ENCODE peak calls at places on chromosome 2, in nine cellular contexts. K is BJ, Z is breast epithelium, N is GM10248, Q is fibroblast of villous mesenchyme, W is cardiac muscle cell, F is NB4, M is pancreas, J is GM12865. I is an unnamed sample.

GRCh38 chr2:113700186-113700841 is 56.1 kb downstream of the SLC35F5 start:
- DNase-seq in N (peak; percentile 84), F (peak; percentile 92), M (no peak), Q (peak; percentile 71), W (peak; percentile 20), K (no peak), J (peak; percentile 90), Z (no peak), I (no peak)

GRCh38 chr2:217367464-217367863 is 507.6 kb upstream of the TNP1 start:
- DNase-seq in Q (no peak), Z (no peak), K (peak; percentile 51), F (no peak), M (no peak), W (no peak), J (no peak), N (no peak), I (no peak)

GRCh38 chr2:159010340-159010739 is 41.9 kb downstream of the TANC1 start:
- DNase-seq in W (no peak), M (no peak), N (no peak), K (no peak), F (no peak), J (no peak), Z (no peak), Q (peak; percentile 64), I (no peak)

GRCh38 chr2:12514631-12515437 is 201.9 kb upstream of the TRIB2 start:
- DNase-seq in Q (peak; percentile 62), K (no peak), F (peak; percentile 20), N (no peak), J (no peak), Z (no peak), W (peak; percentile 48), M (no peak), I (no peak)

GRCh38 chr2:29160184-29160583 is 45.0 kb downstream of the CLIP4 start:
- DNase-seq in Q (no peak), W (no peak), J (no peak), F (no peak), M (no peak), N (no peak), K (no peak), Z (no peak), I (no peak)

GRCh38 chr2:177585234-177585863 is 192.8 kb downstream of the AGPS start:
- DNase-seq in Q (no peak), Z (peak; percentile 73), K (no peak), W (no peak), N (no peak), M (peak; percentile 67), J (no peak), F (no peak), I (no peak)

GRCh38 chr2:56008661-56009411 is 85.3 kb upstream of the EFEMP1 start:
- DNase-seq in K (peak; percentile 54), M (peak; percentile 27), J (no peak), Z (peak; percentile 26), N (no peak), W (peak; percentile 45), Q (peak; percentile 65), F (no peak), I (peak; percentile 78)

GRCh38 chr2:98907966-98908905 is 27.8 kb downstream of the CRACDL start:
- DNase-seq in F (no peak), J (no peak), M (no peak), W (peak; percentile 29), K (no peak), Z (no peak), Q (no peak), N (no peak), I (no peak)

GRCh38 chr2:55707751-55708150 is 14.1 kb upstream of the PNPT1 start:
- DNase-seq in N (no peak), Q (no peak), Z (no peak), K (no peak), W (no peak), F (no peak), M (no peak), J (no peak), I (no peak)

GRCh38 chr2:51013870-51014526 is 17.9 kb downstream of the NRXN1 start:
- DNase-seq in M (no peak), F (no peak), N (no peak), Q (no peak), W (no peak), K (no peak), Z (no peak), J (no peak), I (no peak)

GRCh38 chr2:32450851-32451250 is 94.0 kb downstream of the BIRC6 start:
- DNase-seq in W (no peak), N (no peak), J (no peak), Q (no peak), M (no peak), Z (no peak), K (no peak), F (no peak), I (no peak)

GRCh38 chr2:43024515-43024962 is 201.9 kb downstream of the ZFP36L2 start:
- DNase-seq in M (peak; percentile 68), N (peak; percentile 59), Z (no peak), W (peak; percentile 76), K (no peak), J (peak; percentile 38), F (peak; percentile 66), Q (peak; percentile 67), I (no peak)

GRCh38 chr2:43082111-43082877 is 144.1 kb downstream of the ZFP36L2 start:
- DNase-seq in Z (no peak), F (peak; percentile 22), N (no peak), Q (peak; percentile 98), K (peak; percentile 70), M (no peak), J (no peak), W (peak; percentile 42), I (no peak)

GRCh38 chr2:233025706-233026105 is 6.8 kb upstream of the NEU2 start:
- DNase-seq in F (no peak), Q (no peak), Z (no peak), J (no peak), M (no peak), W (no peak), N (no peak), K (no peak), I (no peak)

DNA sequence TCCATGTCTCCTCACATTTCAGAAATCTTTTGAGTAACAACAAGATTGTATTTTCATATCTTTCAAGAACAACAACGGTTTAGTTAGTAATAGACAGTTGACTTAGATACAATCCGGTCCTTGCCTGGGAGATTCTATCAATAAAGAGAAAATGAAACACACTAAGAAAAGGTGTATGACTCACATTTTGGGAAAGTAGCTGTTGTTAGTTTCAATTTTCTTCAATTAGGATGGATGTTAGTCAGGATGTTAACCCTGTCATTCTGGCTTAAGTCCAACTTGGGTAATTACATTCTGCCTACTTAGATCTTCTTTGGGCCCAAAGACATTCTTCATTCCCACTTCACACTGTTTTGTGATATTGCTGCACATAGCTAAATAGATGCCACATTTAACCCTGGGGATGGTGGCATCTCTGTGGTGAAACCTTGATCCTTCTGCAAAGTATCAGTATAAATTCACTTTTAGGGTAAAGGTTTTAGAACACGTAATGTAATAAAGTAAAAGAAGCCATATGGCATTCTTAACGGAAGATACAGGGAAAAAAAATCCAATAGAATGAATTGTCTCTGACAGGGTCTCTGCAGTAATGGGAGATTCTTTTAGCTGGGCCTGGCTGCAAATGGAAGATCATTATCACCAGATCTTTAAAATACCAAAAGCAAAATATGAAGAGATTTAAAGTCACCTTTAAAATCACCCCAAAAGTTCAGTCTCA is 365.5 kb downstream of the FIGN start:
- DNase-seq in W (no peak), K (no peak), Q (no peak), M (no peak), J (no peak), F (no peak), N (no peak), Z (no peak), I (no peak)
- TF ChIP-seq CTCF in W (no peak), K (no peak), Q (no peak), M (no peak), J (no peak), F (no peak), N (no peak), Z (no peak), I (no peak)

DNA sequence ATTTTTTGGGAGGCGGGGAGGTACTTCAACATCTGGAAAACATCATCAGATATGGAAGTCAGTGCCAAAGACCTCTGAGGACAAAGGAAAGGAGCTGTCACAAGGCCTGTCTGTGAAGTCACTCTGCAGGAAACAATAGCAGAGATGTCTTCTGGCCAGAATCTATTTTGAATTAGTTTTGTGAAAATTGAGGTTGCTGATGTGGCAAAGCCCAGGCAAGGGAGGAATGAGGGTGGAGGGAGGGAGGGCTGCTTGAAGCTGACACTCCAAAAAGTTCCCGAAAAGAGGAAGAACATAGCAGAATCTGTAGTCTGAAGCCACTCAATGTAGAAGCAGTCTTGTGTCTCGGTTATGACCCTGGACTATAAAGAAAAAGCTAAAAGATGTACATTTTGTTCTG is 151.1 kb upstream of the LHCGR start:
- DNase-seq in Q (no peak), J (no peak), M (no peak), Z (no peak), K (no peak), N (no peak), F (no peak), W (no peak), I (no peak)
- TF ChIP-seq CTCF in Q (no peak), J (no peak), M (no peak), Z (no peak), K (no peak), N (no peak), F (no peak), W (no peak), I (no peak)

DNA sequence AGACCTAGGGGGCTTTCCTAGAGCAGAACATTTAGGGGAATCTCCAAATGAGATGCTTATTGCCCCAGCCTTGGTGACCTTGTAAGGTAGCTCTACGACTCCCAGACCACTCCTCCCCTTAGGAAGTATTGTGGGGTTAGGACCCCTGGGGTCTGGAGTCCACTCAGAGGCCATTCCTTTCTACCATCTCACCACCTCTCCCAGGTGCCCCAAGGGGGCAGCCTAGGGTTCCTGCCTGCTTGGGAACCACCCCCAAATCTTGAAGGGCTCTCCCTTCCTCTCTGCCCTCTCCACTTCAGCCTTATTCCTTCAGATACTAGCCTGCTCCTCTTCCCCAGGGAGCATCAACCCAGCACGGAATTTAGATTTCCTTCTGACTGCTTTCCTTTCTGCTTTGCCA is 17.5 kb upstream of the EXOC6B start:
- DNase-seq in K (no peak), N (no peak), J (no peak), Z (no peak), W (no peak), Q (no peak), M (no peak), F (no peak), I (no peak)
- TF ChIP-seq CTCF in K (no peak), N (no peak), J (no peak), Z (no peak), W (no peak), Q (no peak), M (no peak), F (no peak), I (no peak)

GRCh38 chr2:118945921-118946320 is 3.9 kb downstream of the MARCO start:
- DNase-seq in Z (no peak), N (no peak), Q (no peak), F (peak; percentile 65), W (no peak), K (no peak), J (no peak), M (no peak), I (no peak)
- TF ChIP-seq CTCF in Z (no peak), N (no peak), Q (no peak), F (no peak), W (no peak), K (no peak), J (no peak), M (no peak), I (no peak)

DNA sequence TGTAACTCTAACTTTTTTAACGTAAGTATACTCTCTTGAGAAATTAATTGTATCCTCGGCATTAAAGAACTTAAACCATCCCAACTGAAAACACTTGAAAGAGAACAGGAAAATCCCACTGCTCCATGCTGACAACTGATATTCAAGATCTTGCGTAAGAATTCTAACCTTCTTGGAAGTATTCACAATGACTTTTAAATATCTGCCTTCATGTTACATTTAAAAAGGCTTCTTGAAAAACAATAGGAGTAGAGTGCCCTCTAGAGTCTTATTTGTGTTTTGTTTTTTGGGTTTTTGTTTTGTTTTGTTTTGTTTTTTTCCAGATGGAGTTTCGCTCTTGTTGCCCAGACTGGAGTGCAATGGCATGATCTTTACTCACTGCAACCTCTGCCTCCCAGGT is 65.4 kb upstream of the DNAJC10 start:
- DNase-seq in W (peak; percentile 49), Q (peak; percentile 75), J (peak; percentile 29), K (peak; percentile 27), Z (no peak), N (no peak), F (peak; percentile 50), M (no peak), I (peak; percentile 67)
- TF ChIP-seq CTCF in W (peak; percentile 33), Q (peak; percentile 39), J (peak; percentile 21), K (peak; percentile 44), Z (peak; percentile 61), N (peak; percentile 31), F (no peak), M (no peak), I (peak; percentile 37)

I was measured in AG09319.